ENCODE peak calls at places on chromosome 6, in ten cellular contexts. N is fibroblast of mammary gland; M is activated naive CD8-positive, alpha-beta T cell treated with anti-CD3 and anti-CD28 coated beads, Interleukin-2, amount 50 U/mL, for 24 hours; V is epithelial cell of esophagus; E is putamen; F is tibial nerve; K is AML-193; I is WTC11; J is psoas muscle; O is AG20443. R is an unnamed sample.

GRCh38 chr6:7812623-7813022 is 86.7 kb downstream of the BMP6 start:
- DNase-seq in E (no peak), I (no peak), O (no peak), K (no peak), N (no peak), J (no peak), M (no peak), F (no peak), V (no peak), R (no peak)

GRCh38 chr6:109718991-109719390 is 27.9 kb downstream of the FIG4 start:
- DNase-seq in J (no peak), I (no peak), E (no peak), O (no peak), V (peak), K (no peak), F (no peak), N (peak), M (no peak), R (no peak)

GRCh38 chr6:126170875-126171489 is 168.9 kb upstream of the CENPW start:
- DNase-seq in K (peak), M (peak), E (no peak), J (no peak), I (no peak), F (no peak), N (peak), O (no peak), V (peak), R (no peak)

GRCh38 chr6:147772724-147773123 is 264.2 kb downstream of the SAMD5 start:
- DNase-seq in J (no peak), V (no peak), K (no peak), F (no peak), I (no peak), O (no peak), M (no peak), N (no peak), E (no peak), R (no peak)

GRCh38 chr6:17385660-17386059 is 7.7 kb upstream of the CAP2 start:
- DNase-seq in E (no peak), J (no peak), I (no peak), M (no peak), V (peak), N (peak), K (no peak), O (no peak), F (no peak), R (no peak)

GRCh38 chr6:158797331-158798202 is 21.6 kb downstream of the EZR start:
- DNase-seq in K (no peak), M (no peak), F (no peak), V (peak), N (peak), O (peak), E (no peak), I (no peak), J (no peak), R (peak)

GRCh38 chr6:163712569-163712966 is 298.1 kb downstream of the QKI start:
- DNase-seq in M (no peak), J (no peak), K (no peak), E (peak), N (peak), V (no peak), F (no peak), I (no peak), O (no peak), R (no peak)

GRCh38 chr6:159307246-159307790 is 138.1 kb downstream of the FNDC1 start:
- DNase-seq in F (no peak), M (no peak), K (no peak), O (peak), V (no peak), E (no peak), J (no peak), N (no peak), I (no peak), R (no peak)

GRCh38 chr6:26187981-26188635 is 100.9 kb downstream of the HFE start:
- DNase-seq in J (no peak), M (peak), E (no peak), I (no peak), K (no peak), F (no peak), V (peak), O (no peak), N (no peak), R (no peak)

GRCh38 chr6:104623052-104623690 is 236.5 kb downstream of the HACE1 start:
- DNase-seq in K (peak), I (peak), F (no peak), V (peak), J (no peak), N (no peak), M (no peak), O (peak), E (no peak), R (no peak)

GRCh38 chr6:32718879-32719278 is 22.3 kb upstream of the HLA-DQA2 start:
- DNase-seq in J (no peak), V (peak), K (no peak), I (no peak), O (no peak), M (no peak), F (no peak), N (no peak), E (no peak), R (no peak)

GRCh38 chr6:118932421-118932820 is 2.5 kb downstream of the MCM9 start:
- DNase-seq in O (no peak), I (no peak), F (no peak), E (no peak), N (no peak), M (no peak), V (no peak), J (no peak), K (no peak), R (no peak)

GRCh38 chr6:41371461-41371991 is 36.1 kb downstream of the NCR2 start:
- DNase-seq in M (peak), I (peak), F (no peak), E (no peak), V (peak), N (peak), K (no peak), J (no peak), O (peak), R (peak)